ENCODE peak calls at places on chromosomes 3 and 15, in six cellular contexts. One of them, this sample, is unnamed.

GRCh38 chr3:30493912-30494311 is 112.5 kb upstream of the TGFBR2 start:
- DNase-seq in GM12878: no peak
- DNase-seq in GM12891: no peak
- DNase-seq in K562: no peak
- DNase-seq in HepG2: no peak
- DNase-seq in H1: no peak
- DNase-seq in this sample: no peak

GRCh38 chr3:195697582-195698324 is 23.0 kb upstream of the MUC20 start:
- DNase-seq in GM12878: no peak
- DNase-seq in GM12891: no peak
- DNase-seq in K562: peak
- DNase-seq in HepG2: no peak
- DNase-seq in H1: no peak
- DNase-seq in this sample: no peak

GRCh38 chr15:38810686-38811085 is 246.1 kb upstream of the RASGRP1 start:
- DNase-seq in GM12878: no peak
- DNase-seq in GM12891: no peak
- DNase-seq in K562: no peak
- DNase-seq in HepG2: no peak
- DNase-seq in H1: no peak
- DNase-seq in this sample: no peak

GRCh38 chr15:82043130-82043673 is 2.6 kb downstream of the MEX3B start:
- DNase-seq in GM12878: no peak
- DNase-seq in GM12891: no peak
- DNase-seq in K562: no peak
- DNase-seq in HepG2: no peak
- DNase-seq in H1: peak
- DNase-seq in this sample: no peak

GRCh38 chr15:41827880-41828746 is at the start of gene JMJD7:
- DNase-seq in GM12878: peak
- DNase-seq in GM12891: peak
- DNase-seq in K562: peak
- DNase-seq in HepG2: peak
- DNase-seq in H1: peak
- DNase-seq in this sample: peak

GRCh38 chr3:160981217-160981938 is 123.8 kb downstream of the B3GALNT1 start:
- DNase-seq in GM12878: peak
- DNase-seq in GM12891: no peak
- DNase-seq in K562: no peak
- DNase-seq in HepG2: no peak
- DNase-seq in H1: no peak
- DNase-seq in this sample: no peak

GRCh38 chr3:127016461-127016860 is 33.5 kb downstream of the PLXNA1 start:
- DNase-seq in GM12878: no peak
- DNase-seq in GM12891: no peak
- DNase-seq in K562: no peak
- DNase-seq in HepG2: no peak
- DNase-seq in H1: no peak
- DNase-seq in this sample: no peak

GRCh38 chr3:197308591-197308990 is 10.2 kb upstream of the DLG1 start:
- DNase-seq in GM12878: no peak
- DNase-seq in GM12891: no peak
- DNase-seq in K562: no peak
- DNase-seq in HepG2: no peak
- DNase-seq in H1: no peak
- DNase-seq in this sample: no peak

GRCh38 chr15:75884041-75884440 is 19.6 kb upstream of the FBXO22 start:
- DNase-seq in GM12878: no peak
- DNase-seq in GM12891: no peak
- DNase-seq in K562: no peak
- DNase-seq in HepG2: no peak
- DNase-seq in H1: no peak
- DNase-seq in this sample: no peak

GRCh38 chr3:4999626-5000184 is 20.5 kb downstream of the BHLHE40 start:
- DNase-seq in GM12878: no peak
- DNase-seq in GM12891: no peak
- DNase-seq in K562: peak
- DNase-seq in HepG2: no peak
- DNase-seq in H1: no peak
- DNase-seq in this sample: no peak

GRCh38 chr3:102060814-102061213 is 211.5 kb downstream of the NFKBIZ start:
- DNase-seq in GM12878: peak
- DNase-seq in GM12891: no peak
- DNase-seq in K562: no peak
- DNase-seq in HepG2: peak
- DNase-seq in H1: no peak
- DNase-seq in this sample: no peak

GRCh38 chr3:64224826-64225606 is at the start of gene PRICKLE2:
- DNase-seq in GM12878: peak
- DNase-seq in GM12891: no peak
- DNase-seq in K562: no peak
- DNase-seq in HepG2: no peak
- DNase-seq in H1: no peak
- DNase-seq in this sample: no peak

GRCh38 chr3:15271785-15272381 is 60.5 kb downstream of the SH3BP5 start:
- DNase-seq in GM12878: peak
- DNase-seq in GM12891: peak
- DNase-seq in K562: no peak
- DNase-seq in HepG2: no peak
- DNase-seq in H1: no peak
- DNase-seq in this sample: peak
- TF ChIP-seq POLR2A in GM12878: no peak
- TF ChIP-seq POLR2A in GM12891: no peak
- TF ChIP-seq POLR2A in K562: no peak
- TF ChIP-seq POLR2A in HepG2: no peak
- TF ChIP-seq POLR2A in H1: no peak
- TF ChIP-seq POLR2A in this sample: no peak

GRCh38 chr15:30903497-30904187 is at the start of gene FAN1:
- DNase-seq in GM12878: peak
- DNase-seq in GM12891: peak
- DNase-seq in K562: peak
- DNase-seq in HepG2: peak
- DNase-seq in H1: peak
- DNase-seq in this sample: peak
- TF ChIP-seq POLR2AphosphoS5 in GM12878: peak
- TF ChIP-seq POLR2AphosphoS5 in GM12891: peak
- TF ChIP-seq POLR2AphosphoS5 in K562: peak
- TF ChIP-seq POLR2AphosphoS5 in HepG2: peak
- TF ChIP-seq POLR2AphosphoS5 in H1: peak
- TF ChIP-seq POLR2AphosphoS5 in this sample: peak

DNA sequence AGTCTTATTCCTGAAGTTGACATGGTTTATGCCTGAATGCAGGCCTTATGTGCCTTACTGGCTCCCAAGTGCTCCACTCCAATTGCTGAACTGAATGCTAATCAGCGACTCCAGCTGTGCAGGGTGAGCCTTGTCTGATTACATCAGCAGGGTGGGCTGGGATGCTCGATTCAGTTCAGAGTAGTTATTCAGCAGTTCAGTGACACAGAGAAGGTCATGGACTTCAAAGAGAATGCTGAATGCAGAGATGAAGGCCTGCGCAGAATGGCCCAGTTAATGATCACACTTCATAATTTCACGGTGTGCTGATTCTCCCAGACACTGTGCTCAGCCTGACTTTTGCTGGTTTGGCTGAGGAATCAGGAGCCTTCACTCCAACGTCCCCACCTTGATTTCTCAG is 63.6 kb downstream of the CLDN1 start:
- DNase-seq in GM12878: no peak
- DNase-seq in GM12891: no peak
- DNase-seq in K562: no peak
- DNase-seq in HepG2: peak
- DNase-seq in H1: no peak
- DNase-seq in this sample: no peak
- TF ChIP-seq TAF1 in GM12878: no peak
- TF ChIP-seq TAF1 in GM12891: no peak
- TF ChIP-seq TAF1 in K562: no peak
- TF ChIP-seq TAF1 in HepG2: no peak
- TF ChIP-seq TAF1 in H1: no peak
- TF ChIP-seq TAF1 in this sample: no peak

GRCh38 chr3:57694146-57694545 is 1.3 kb upstream of the DENND6A start:
- DNase-seq in GM12878: no peak
- DNase-seq in GM12891: no peak
- DNase-seq in K562: no peak
- DNase-seq in HepG2: no peak
- DNase-seq in H1: no peak
- DNase-seq in this sample: no peak

GRCh38 chr3:57689367-57690053 is 3.4 kb downstream of the DENND6A start:
- DNase-seq in GM12878: no peak
- DNase-seq in GM12891: no peak
- DNase-seq in K562: no peak
- DNase-seq in HepG2: no peak
- DNase-seq in H1: no peak
- DNase-seq in this sample: no peak

GRCh38 chr3:57691411-57692133 is 1.3 kb downstream of the DENND6A start:
- DNase-seq in GM12878: no peak
- DNase-seq in GM12891: no peak
- DNase-seq in K562: no peak
- DNase-seq in HepG2: no peak
- DNase-seq in H1: no peak
- DNase-seq in this sample: no peak

GRCh38 chr3:57696861-57697321 is 4.0 kb upstream of the DENND6A start:
- DNase-seq in GM12878: no peak
- DNase-seq in GM12891: no peak
- DNase-seq in K562: no peak
- DNase-seq in HepG2: no peak
- DNase-seq in H1: no peak
- DNase-seq in this sample: no peak

DNA sequence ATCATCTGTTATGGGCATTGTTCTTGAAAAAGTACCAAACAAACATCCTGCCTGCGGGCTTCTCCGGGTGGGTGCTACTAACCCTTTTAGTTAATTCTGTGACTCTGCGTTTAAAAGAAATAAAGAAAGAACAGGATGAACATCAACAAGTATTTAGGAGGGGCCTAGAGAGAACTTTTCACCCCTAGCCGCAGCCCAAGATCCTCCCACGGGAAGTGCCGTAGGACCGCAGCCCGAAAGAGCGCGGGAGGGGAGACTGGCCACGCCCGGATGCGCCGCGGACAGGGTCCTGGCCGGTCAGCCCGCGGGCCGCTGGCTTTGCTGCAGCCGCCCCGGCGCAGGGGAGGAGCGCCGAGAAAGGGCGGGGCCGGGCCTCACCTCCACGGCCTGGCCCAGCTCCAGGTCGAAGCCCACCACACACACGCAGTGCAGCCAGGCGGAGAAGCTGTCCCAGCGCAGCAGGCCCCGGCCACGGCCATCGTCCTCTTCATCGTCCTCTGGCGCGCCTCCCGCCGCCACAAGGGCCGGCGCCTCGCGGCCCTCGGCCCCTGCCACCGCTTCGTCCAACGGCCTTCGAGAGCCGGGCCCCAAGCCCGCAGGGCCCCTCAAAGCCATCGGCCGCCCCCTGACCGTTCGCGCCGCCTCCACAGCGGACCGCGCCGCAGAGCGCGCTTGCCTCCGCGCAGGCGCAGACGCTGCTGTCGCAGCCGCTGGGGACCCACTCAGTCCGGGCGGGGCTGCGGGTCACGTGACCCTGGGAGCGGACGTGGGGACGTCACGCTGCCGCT is at the start of gene DENND6A:
- DNase-seq in GM12878: peak
- DNase-seq in GM12891: peak
- DNase-seq in K562: peak
- DNase-seq in HepG2: peak
- DNase-seq in H1: peak
- DNase-seq in this sample: peak
- TF ChIP-seq POLR2A in GM12878: peak
- TF ChIP-seq POLR2A in GM12891: peak
- TF ChIP-seq POLR2A in K562: peak
- TF ChIP-seq POLR2A in HepG2: peak
- TF ChIP-seq POLR2A in H1: peak
- TF ChIP-seq POLR2A in this sample: peak

This sample was measured in GM12892.